ENCODE peak calls at places on chromosomes 2 and 18, in five cellular contexts. P is tibial nerve, S is HCT116, I is right cardiac atrium, W is right lobe of liver. E is an unnamed sample.

GRCh38 chr2:10493636-10494281 is 45.6 kb upstream of the ODC1 start:
- DNase-seq in P (no peak), S (no peak), I (no peak), W (peak; percentile 49), E (no peak)

GRCh38 chr2:9552491-9553178 is 3.0 kb downstream of the ADAM17 start:
- DNase-seq in P (no peak), S (no peak), I (no peak), W (no peak), E (no peak)

GRCh38 chr2:218745160-218745558 is 34.5 kb downstream of the TTLL4 start:
- DNase-seq in P (no peak), S (no peak), I (no peak), W (no peak), E (no peak)

GRCh38 chr2:217289153-217289908 is 429.5 kb upstream of the TNP1 start:
- DNase-seq in P (no peak), S (no peak), I (no peak), W (no peak), E (no peak)

GRCh38 chr18:74534981-74535649 is 815 bp downstream of the CNDP1 start:
- DNase-seq in P (no peak), S (no peak), I (no peak), W (no peak), E (no peak)

GRCh38 chr2:197883354-197884032 is 79.1 kb downstream of the PLCL1 start:
- DNase-seq in P (no peak), S (no peak), I (no peak), W (no peak), E (no peak)

GRCh38 chr2:183996825-183997823 is 601.2 kb upstream of the ZNF804A start:
- DNase-seq in P (no peak), S (no peak), I (no peak), W (no peak), E (no peak)

GRCh38 chr2:166375205-166375735 is 474 bp downstream of the SCN9A start:
- DNase-seq in P (no peak), S (no peak), I (no peak), W (no peak), E (no peak)

GRCh38 chr18:48789259-48789812 is 161.4 kb downstream of the SMAD7 start:
- DNase-seq in P (no peak), S (no peak), I (no peak), W (no peak), E (no peak)

GRCh38 chr2:233856184-233856583 is 1.8 kb upstream of the HJURP start:
- DNase-seq in P (no peak), S (no peak), I (no peak), W (no peak), E (no peak)

GRCh38 chr2:231940795-231941194 is 14.6 kb upstream of the NPPC start:
- DNase-seq in P (no peak), S (no peak), I (no peak), W (no peak), E (no peak)

GRCh38 chr2:30621836-30622235 is 174.8 kb downstream of the LCLAT1 start:
- DNase-seq in P (no peak), S (no peak), I (no peak), W (no peak), E (no peak)

GRCh38 chr2:69584127-69584889 is 59.2 kb downstream of the AAK1 start:
- DNase-seq in P (no peak), S (no peak), I (no peak), W (no peak), E (no peak)

GRCh38 chr2:237060518-237061312 is 25.0 kb upstream of the COPS8 start:
- DNase-seq in P (no peak), S (peak; percentile 48), I (peak; percentile 30), W (no peak), E (no peak)

GRCh38 chr2:183059561-183059960 is 19.0 kb upstream of the DUSP19 start:
- DNase-seq in P (no peak), S (no peak), I (no peak), W (no peak), E (no peak)

GRCh38 chr2:176139621-176140020 is 10.1 kb downstream of the HOXD8 start:
- DNase-seq in P (no peak), S (no peak), I (no peak), W (no peak), E (no peak)

GRCh38 chr2:122236152-122236892 is 480.9 kb downstream of the TSN start:
- DNase-seq in P (no peak), S (no peak), I (peak; percentile 39), W (peak; percentile 67), E (peak; percentile 19)

GRCh38 chr18:21474621-21475020 is 125.9 kb downstream of the ESCO1 start:
- DNase-seq in P (no peak), S (no peak), I (no peak), W (no peak), E (no peak)

GRCh38 chr2:154532004-154532403 is 166.5 kb upstream of the KCNJ3 start:
- DNase-seq in P (no peak), S (no peak), I (no peak), W (no peak), E (no peak)

GRCh38 chr2:235045336-235045972 is 93.6 kb downstream of the SH3BP4 start:
- DNase-seq in P (no peak), S (no peak), I (no peak), W (no peak), E (no peak)

GRCh38 chr2:145273840-145274239 is 753.9 kb upstream of the ZEB2 start:
- DNase-seq in P (no peak), S (peak; percentile 27), I (no peak), W (no peak), E (no peak)

GRCh38 chr2:177161741-177162440 is 50.7 kb upstream of the HNRNPA3 start:
- DNase-seq in P (no peak), S (no peak), I (no peak), W (no peak), E (no peak)

GRCh38 chr2:177165731-177166711 is 46.6 kb upstream of the HNRNPA3 start:
- DNase-seq in P (no peak), S (no peak), I (no peak), W (no peak), E (no peak)

GRCh38 chr2:177164131-177164530 is 48.5 kb upstream of the HNRNPA3 start:
- DNase-seq in P (no peak), S (no peak), I (no peak), W (no peak), E (no peak)

GRCh38 chr2:177165103-177165583 is 47.5 kb upstream of the HNRNPA3 start:
- DNase-seq in P (no peak), S (no peak), I (peak; percentile 42), W (peak; percentile 27), E (peak; percentile 22)

GRCh38 chr2:177164584-177165052 is 48.0 kb upstream of the HNRNPA3 start:
- DNase-seq in P (peak; percentile 81), S (peak; percentile 68), I (peak; percentile 82), W (peak; percentile 80), E (peak; percentile 88)
- H3K4me3 ChIP-seq in P (peak overlapping the region; percentile 50), S (peak overlapping the region; percentile 50), I (peak overlapping the region; percentile 66), W (peak overlapping the region; percentile 42), E (peak overlapping the region; percentile 69)

GRCh38 chr18:65754121-65754520 is 3.3 kb downstream of the CDH7 start:
- DNase-seq in P (no peak), S (no peak), I (no peak), W (no peak), E (no peak)
- H3K4me3 ChIP-seq in P (no peak overlapping the region), S (no peak overlapping the region), I (no peak overlapping the region), W (no peak overlapping the region), E (no peak overlapping the region)

GRCh38 chr2:32342811-32343210 is 14.0 kb upstream of the BIRC6 start:
- DNase-seq in P (no peak), S (no peak), I (no peak), W (no peak), E (no peak)
- H3K4me3 ChIP-seq in P (peak overlapping the region; percentile 19), S (no peak overlapping the region), I (no peak overlapping the region), W (no peak overlapping the region), E (peak overlapping the region; percentile 45)

GRCh38 chr18:58224425-58224750 is 180.4 kb downstream of the NEDD4L start:
- DNase-seq in P (no peak), S (no peak), I (no peak), W (no peak), E (no peak)

GRCh38 chr18:58218111-58218510 is 174.1 kb downstream of the NEDD4L start:
- DNase-seq in P (no peak), S (no peak), I (no peak), W (no peak), E (no peak)

GRCh38 chr18:58222439-58223125 is 178.6 kb downstream of the NEDD4L start:
- DNase-seq in P (no peak), S (no peak), I (no peak), W (no peak), E (no peak)

GRCh38 chr18:58223717-58224424 is 179.8 kb downstream of the NEDD4L start:
- DNase-seq in P (no peak), S (peak; percentile 76), I (peak; percentile 65), W (peak; percentile 74), E (no peak)

DNA sequence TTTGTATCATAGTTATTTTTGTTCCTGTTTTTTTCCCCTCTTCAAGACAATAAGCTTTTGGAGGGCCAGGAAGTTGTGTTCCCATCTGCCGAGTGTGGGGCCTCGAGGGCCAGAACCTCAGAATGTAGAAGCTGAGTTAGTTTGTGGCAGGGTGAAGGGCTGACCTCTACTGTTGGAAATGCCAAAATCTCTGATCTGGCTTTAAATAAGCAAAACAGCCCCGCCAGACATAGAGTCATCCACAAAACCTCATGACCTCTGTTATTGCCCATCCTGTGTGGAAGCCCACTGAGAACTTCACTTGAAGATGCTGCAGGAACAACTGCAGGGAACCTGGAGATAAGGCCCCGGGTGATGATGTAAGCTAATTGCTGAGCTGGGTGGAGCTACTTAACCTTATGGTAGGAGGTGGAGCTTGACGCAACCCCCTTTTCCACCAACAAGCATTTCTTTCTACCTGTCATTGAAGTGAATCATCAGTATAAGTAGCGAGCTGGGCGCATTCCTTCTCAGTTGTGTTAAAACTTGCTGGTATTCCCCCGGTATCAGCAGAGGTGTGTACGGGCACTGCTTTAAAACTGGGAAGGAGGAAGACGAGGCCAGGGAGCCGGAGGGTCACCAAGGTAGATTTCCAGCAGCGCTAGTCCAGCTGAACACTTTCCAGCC is 177.2 kb downstream of the NEDD4L start:
- DNase-seq in P (no peak), S (peak; percentile 90), I (no peak), W (no peak), E (no peak)
- H3K4me3 ChIP-seq in P (no peak overlapping the region), S (peak overlapping the region; percentile 57), I (no peak overlapping the region), W (no peak overlapping the region), E (no peak overlapping the region)

GRCh38 chr2:151409601-151410484 is at the start of gene RIF1:
- DNase-seq in P (peak; percentile 75), S (peak; percentile 96), I (peak; percentile 91), W (peak; percentile 87), E (peak; percentile 90)

GRCh38 chr2:151410485-151410833 is 757 bp downstream of the RIF1 start:
- DNase-seq in P (no peak), S (no peak), I (no peak), W (no peak), E (no peak)

GRCh38 chr2:151405376-151405775 is 4.3 kb upstream of the RIF1 start:
- DNase-seq in P (no peak), S (no peak), I (no peak), W (no peak), E (no peak)

GRCh38 chr2:151407281-151407680 is 2.4 kb upstream of the RIF1 start:
- DNase-seq in P (no peak), S (no peak), I (no peak), W (no peak), E (no peak)

GRCh38 chr2:151408788-151409600 is 708 bp upstream of the RIF1 start:
- DNase-seq in P (no peak), S (no peak), I (no peak), W (no peak), E (no peak)
- H3K4me3 ChIP-seq in P (peak overlapping the region; percentile 93), S (peak overlapping the region; percentile 82), I (no peak overlapping the region), W (no peak overlapping the region), E (peak overlapping the region; percentile 89)

GRCh38 chr2:239371726-239372686 is 28.8 kb downstream of the HDAC4 start:
- DNase-seq in P (peak; percentile 4), S (no peak), I (no peak), W (no peak), E (no peak)
- H3K4me3 ChIP-seq in P (no peak overlapping the region), S (no peak overlapping the region), I (no peak overlapping the region), W (no peak overlapping the region), E (no peak overlapping the region)

E was measured in psoas muscle.